ENCODE peak calls at places on chromosomes 11 and 22, in five cellular contexts. One of them, this sample, is unnamed.
A peak's percentile ranks its signal among the peaks of the same experiment; 100 is the strongest.

GRCh38 chr11:134522782-134523570 is 110.9 kb upstream of the B3GAT1 start:
- DNase-seq in ACHN: no peak
- DNase-seq in iris pigment epithelial cell: no peak
- DNase-seq in SK-MEL-5: peak; percentile 8
- DNase-seq in kidney tubule cell: no peak
- DNase-seq in this sample: no peak

GRCh38 chr11:126265801-126266200 is 2.9 kb downstream of the SRPRA start:
- DNase-seq in ACHN: peak; percentile 31
- DNase-seq in iris pigment epithelial cell: peak; percentile 13
- DNase-seq in SK-MEL-5: peak; percentile 27
- DNase-seq in kidney tubule cell: peak; percentile 44
- DNase-seq in this sample: no peak

GRCh38 chr22:50734343-50734771 is 3.6 kb upstream of the ACR start:
- DNase-seq in ACHN: no peak
- DNase-seq in iris pigment epithelial cell: no peak
- DNase-seq in SK-MEL-5: no peak
- DNase-seq in kidney tubule cell: no peak
- DNase-seq in this sample: peak; percentile 8

GRCh38 chr11:68980776-68981065 is at the start of gene MRGPRD:
- DNase-seq in ACHN: no peak
- DNase-seq in iris pigment epithelial cell: no peak
- DNase-seq in SK-MEL-5: no peak
- DNase-seq in kidney tubule cell: no peak
- DNase-seq in this sample: no peak

GRCh38 chr11:61108847-61109585 is 6.7 kb downstream of the CD5 start:
- DNase-seq in ACHN: no peak
- DNase-seq in iris pigment epithelial cell: no peak
- DNase-seq in SK-MEL-5: no peak
- DNase-seq in kidney tubule cell: no peak
- DNase-seq in this sample: no peak

GRCh38 chr22:39469326-39469680 is 12.5 kb downstream of the MGAT3 start:
- DNase-seq in ACHN: no peak
- DNase-seq in iris pigment epithelial cell: no peak
- DNase-seq in SK-MEL-5: no peak
- DNase-seq in kidney tubule cell: no peak
- DNase-seq in this sample: no peak

GRCh38 chr11:90911192-90911591 is 688.3 kb upstream of the CHORDC1 start:
- DNase-seq in ACHN: no peak
- DNase-seq in iris pigment epithelial cell: no peak
- DNase-seq in SK-MEL-5: no peak
- DNase-seq in kidney tubule cell: no peak
- DNase-seq in this sample: no peak

GRCh38 chr11:82117339-82117738 is 616.3 kb downstream of the FAM181B start:
- DNase-seq in ACHN: no peak
- DNase-seq in iris pigment epithelial cell: no peak
- DNase-seq in SK-MEL-5: no peak
- DNase-seq in kidney tubule cell: no peak
- DNase-seq in this sample: no peak

GRCh38 chr22:36055376-36056310 is 27.0 kb upstream of the RBFOX2 start:
- DNase-seq in ACHN: no peak
- DNase-seq in iris pigment epithelial cell: peak; percentile 25
- DNase-seq in SK-MEL-5: no peak
- DNase-seq in kidney tubule cell: no peak
- DNase-seq in this sample: no peak

GRCh38 chr11:31408205-31408604 is 38.5 kb downstream of the DNAJC24 start:
- DNase-seq in ACHN: no peak
- DNase-seq in iris pigment epithelial cell: no peak
- DNase-seq in SK-MEL-5: no peak
- DNase-seq in kidney tubule cell: no peak
- DNase-seq in this sample: no peak

GRCh38 chr22:33362702-33363101 is 304.5 kb upstream of the SYN3 start:
- DNase-seq in ACHN: no peak
- DNase-seq in iris pigment epithelial cell: no peak
- DNase-seq in SK-MEL-5: no peak
- DNase-seq in kidney tubule cell: no peak
- DNase-seq in this sample: no peak

GRCh38 chr11:12642040-12642439 is 32.2 kb upstream of the TEAD1 start:
- DNase-seq in ACHN: no peak
- DNase-seq in iris pigment epithelial cell: peak; percentile 67
- DNase-seq in SK-MEL-5: peak; percentile 44
- DNase-seq in kidney tubule cell: no peak
- DNase-seq in this sample: no peak

GRCh38 chr11:113991718-113992458 is 17.0 kb downstream of the HTR3A start:
- DNase-seq in ACHN: no peak
- DNase-seq in iris pigment epithelial cell: no peak
- DNase-seq in SK-MEL-5: peak; percentile 45
- DNase-seq in kidney tubule cell: no peak
- DNase-seq in this sample: no peak

GRCh38 chr11:123690490-123690889 is 36.1 kb upstream of the SCN3B start:
- DNase-seq in ACHN: no peak
- DNase-seq in iris pigment epithelial cell: peak; percentile 51
- DNase-seq in SK-MEL-5: no peak
- DNase-seq in kidney tubule cell: peak; percentile 76
- DNase-seq in this sample: peak; percentile 19

GRCh38 chr11:82895437-82896091 is 4.7 kb downstream of the PRCP start:
- DNase-seq in ACHN: no peak
- DNase-seq in iris pigment epithelial cell: no peak
- DNase-seq in SK-MEL-5: no peak
- DNase-seq in kidney tubule cell: no peak
- DNase-seq in this sample: no peak

GRCh38 chr22:29290061-29290460 is 16.4 kb upstream of the GAS2L1 start:
- DNase-seq in ACHN: no peak
- DNase-seq in iris pigment epithelial cell: no peak
- DNase-seq in SK-MEL-5: no peak
- DNase-seq in kidney tubule cell: no peak
- DNase-seq in this sample: no peak

GRCh38 chr22:29449296-29449863 is 11.0 kb downstream of the RFPL1 start:
- DNase-seq in ACHN: no peak
- DNase-seq in iris pigment epithelial cell: no peak
- DNase-seq in SK-MEL-5: no peak
- DNase-seq in kidney tubule cell: no peak
- DNase-seq in this sample: no peak

GRCh38 chr22:27386186-27386585 is 415.4 kb downstream of the MN1 start:
- DNase-seq in ACHN: peak; percentile 16
- DNase-seq in iris pigment epithelial cell: no peak
- DNase-seq in SK-MEL-5: no peak
- DNase-seq in kidney tubule cell: peak; percentile 92
- DNase-seq in this sample: no peak

GRCh38 chr11:65586676-65587075 is 8.9 kb downstream of the KCNK7 start:
- DNase-seq in ACHN: no peak
- DNase-seq in iris pigment epithelial cell: no peak
- DNase-seq in SK-MEL-5: peak; percentile 23
- DNase-seq in kidney tubule cell: no peak
- DNase-seq in this sample: no peak

This sample was measured in head of caudate nucleus.